ENCODE peak calls at places on chromosomes 16 and 17, in four cellular contexts. Q is endothelial cell of umbilical vein, Z is sigmoid colon, T is HL-60. I is an unnamed sample.

GRCh38 chr16:85401370-85401916 is 211.7 kb upstream of the GSE1 start:
- DNase-seq in Q (no peak), T (no peak), Z (peak), I (no peak)

GRCh38 chr17:40068917-40069750 is 6.4 kb downstream of the THRA start:
- DNase-seq in T (peak), Q (peak), Z (peak), I (peak)

GRCh38 chr17:55437165-55437605 is 15.6 kb upstream of the MMD start:
- DNase-seq in T (no peak), Z (no peak), Q (no peak), I (no peak)

GRCh38 chr16:67463691-67464090 is 17.3 kb downstream of the ATP6V0D1 start:
- DNase-seq in Z (no peak), Q (no peak), T (no peak), I (no peak)

GRCh38 chr17:77610980-77611641 is 347.4 kb upstream of the TNRC6C start:
- DNase-seq in Q (no peak), T (no peak), Z (peak), I (no peak)

GRCh38 chr17:61135782-61136181 is 263.9 kb upstream of the TBX2 start:
- DNase-seq in Q (no peak), T (no peak), Z (no peak), I (no peak)

GRCh38 chr17:48754500-48755261 is 26.1 kb upstream of the HOXB13 start:
- DNase-seq in T (no peak), Q (no peak), Z (no peak), I (no peak)

GRCh38 chr17:10290046-10290445 is 82.8 kb downstream of the MYH13 start:
- DNase-seq in T (no peak), Z (no peak), Q (no peak), I (no peak)

GRCh38 chr16:2942045-2942444 is 22.0 kb upstream of the KREMEN2 start:
- DNase-seq in Z (no peak), T (no peak), Q (no peak), I (no peak)

GRCh38 chr16:75506567-75506966 is 11.3 kb upstream of the CHST6 start:
- DNase-seq in Q (no peak), T (peak), Z (peak), I (peak)

GRCh38 chr17:16442141-16442540 is 26.8 kb downstream of the TRPV2 start:
- DNase-seq in Z (no peak), T (no peak), Q (no peak), I (no peak)

GRCh38 chr17:80053102-80053501 is 16.7 kb downstream of the CCDC40 start:
- DNase-seq in T (no peak), Q (no peak), Z (no peak), I (no peak)

GRCh38 chr17:2178798-2179505 is 124.0 kb downstream of the HIC1 start:
- DNase-seq in T (no peak), Q (peak), Z (no peak), I (no peak)

GRCh38 chr16:81737885-81738536 is 41.1 kb upstream of the PLCG2 start:
- DNase-seq in Z (peak), Q (peak), T (peak), I (peak)

GRCh38 chr16:87435399-87436224 is 43.5 kb downstream of the MAP1LC3B start:
- DNase-seq in T (no peak), Z (no peak), Q (peak), I (no peak)

GRCh38 chr16:14545346-14545884 is 84.6 kb downstream of the PARN start:
- DNase-seq in Z (no peak), Q (no peak), T (no peak), I (no peak)

GRCh38 chr17:63696381-63696961 is 3.5 kb downstream of the LIMD2 start:
- DNase-seq in Z (no peak), Q (peak), T (no peak), I (no peak)

GRCh38 chr17:79510071-79510470 is 100.8 kb downstream of the RBFOX3 start:
- DNase-seq in Q (no peak), Z (no peak), T (no peak), I (no peak)

GRCh38 chr17:34443832-34444469 is 80.9 kb upstream of the CCL1 start:
- DNase-seq in T (no peak), Z (no peak), Q (no peak), I (no peak)

GRCh38 chr17:32575865-32576264 is 89.1 kb downstream of the CDK5R1 start:
- DNase-seq in T (no peak), Q (no peak), Z (no peak), I (no peak)

GRCh38 chr16:5854027-5854426 is 756.4 kb upstream of the EEF2KMT start:
- DNase-seq in T (no peak), Q (no peak), Z (no peak), I (no peak)

GRCh38 chr17:35775583-35775982 is 14.9 kb downstream of the C17orf50 start:
- DNase-seq in Z (no peak), Q (no peak), T (no peak), I (no peak)

GRCh38 chr16:86567701-86568571 is 1.3 kb downstream of the FOXC2 start:
- DNase-seq in Q (peak), T (no peak), Z (no peak), I (no peak)

GRCh38 chr17:49638818-49639217 is 39.1 kb downstream of the SPOP start:
- DNase-seq in Q (no peak), Z (no peak), T (no peak), I (no peak)

GRCh38 chr16:81693467-81694303 is 85.4 kb upstream of the PLCG2 start:
- DNase-seq in Q (no peak), Z (peak), T (no peak), I (no peak)

GRCh38 chr16:81996664-81997529 is 14.4 kb downstream of the SDR42E1 start:
- DNase-seq in T (peak), Q (peak), Z (no peak), I (no peak)

DNA sequence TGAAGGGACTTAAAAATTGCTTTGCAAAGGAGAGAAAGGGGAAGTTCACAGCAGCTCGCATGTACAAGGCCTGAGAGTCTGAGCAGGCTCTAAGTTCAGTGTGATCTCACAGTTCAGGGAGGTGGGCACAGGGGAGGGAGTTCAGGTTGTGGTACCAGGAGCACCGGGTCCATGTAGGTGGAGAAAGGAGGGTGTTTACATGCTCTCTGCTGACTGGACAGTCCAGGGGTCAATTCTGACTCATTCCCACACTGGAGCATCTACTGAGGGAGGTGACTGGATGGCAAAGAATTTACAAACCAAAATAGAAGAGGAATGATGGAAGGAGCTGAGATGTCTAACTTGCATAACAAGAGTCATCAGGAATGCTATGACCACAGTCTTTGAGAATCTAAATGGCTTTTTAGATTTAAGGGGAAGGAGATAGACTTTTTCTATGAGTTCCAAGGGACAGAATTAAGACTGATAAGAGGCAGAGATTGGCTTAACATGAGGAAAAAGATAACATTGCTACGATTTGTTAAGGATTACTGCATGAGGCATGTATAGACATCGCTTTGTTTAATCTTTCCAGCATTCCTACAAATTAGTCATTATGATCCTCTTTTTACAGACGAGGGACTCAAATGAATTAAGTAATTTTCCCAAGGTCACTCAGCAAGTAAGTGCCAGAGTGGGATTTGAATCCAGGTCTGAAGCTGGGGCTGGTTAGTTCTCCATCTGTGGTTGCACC is 29.9 kb downstream of the MIS12 start:
- DNase-seq in Z (no peak), Q (peak), T (no peak), I (no peak)
- TF ChIP-seq POLR2AphosphoS5 in Z (peak), Q (peak), T (no peak), I (no peak)

DNA sequence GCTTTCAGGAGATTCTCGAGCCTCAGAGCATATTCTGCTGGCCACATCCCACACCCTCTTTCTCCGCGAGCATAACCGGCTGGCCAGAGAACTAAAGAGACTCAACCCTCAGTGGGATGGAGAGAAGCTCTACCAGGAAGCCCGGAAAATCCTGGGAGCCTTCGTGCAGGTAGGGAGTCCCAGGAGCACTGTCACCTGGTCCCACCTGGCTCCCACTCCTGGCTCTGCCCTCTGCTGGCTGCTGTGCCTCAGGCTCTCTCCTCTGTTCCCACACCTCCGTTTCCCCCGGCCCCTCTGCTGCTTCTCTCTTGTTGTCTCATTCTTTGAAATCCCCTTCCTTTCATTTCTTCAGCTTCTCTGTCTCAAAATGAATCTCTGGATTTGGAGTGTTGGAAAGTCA is 16.4 kb downstream of the LPO start:
- DNase-seq in T (no peak), Z (peak), Q (no peak), I (no peak)
- TF ChIP-seq CTCF in T (no peak), Z (no peak), Q (no peak), I (no peak)

GRCh38 chr16:29784901-29785500 is 5.5 kb upstream of the KIF22 start:
- DNase-seq in Z (peak), Q (peak), T (no peak), I (peak)
- TF ChIP-seq POLR2AphosphoS5 in Z (no peak), Q (peak), T (no peak), I (no peak)

GRCh38 chr16:658679-659571 is 9.0 kb upstream of the RHOT2 start:
- DNase-seq in Q (no peak), Z (no peak), T (no peak), I (no peak)
- TF ChIP-seq CTCF in Q (peak), Z (no peak), T (peak), I (no peak)

GRCh38 chr16:56657555-56658430 is at the start of gene MT1F:
- DNase-seq in T (peak), Q (peak), Z (peak), I (peak)
- TF ChIP-seq POLR2AphosphoS5 in T (no peak), Q (no peak), Z (peak), I (no peak)

GRCh38 chr16:13510425-13511151 is 409.4 kb upstream of the ERCC4 start:
- DNase-seq in Z (no peak), T (no peak), Q (no peak), I (no peak)
- TF ChIP-seq CTCF in Z (no peak), T (no peak), Q (no peak), I (no peak)

GRCh38 chr17:19386276-19386863 is 620 bp downstream of the MFAP4 start:
- DNase-seq in T (peak), Q (no peak), Z (peak), I (no peak)

GRCh38 chr17:19387921-19388521 is 1.0 kb upstream of the MFAP4 start:
- DNase-seq in T (no peak), Q (no peak), Z (peak), I (peak)

GRCh38 chr17:19388791-19389190 is 1.8 kb upstream of the MFAP4 start:
- DNase-seq in Z (peak), Q (no peak), T (no peak), I (no peak)

GRCh38 chr17:19389386-19389785 is 2.4 kb upstream of the MFAP4 start:
- DNase-seq in Z (peak), T (no peak), Q (no peak), I (no peak)

GRCh38 chr17:19386974-19387920 is at the start of gene MFAP4:
- DNase-seq in Z (peak), T (no peak), Q (no peak), I (peak)
- TF ChIP-seq POLR2AphosphoS5 in Z (peak), T (peak), Q (no peak), I (peak)

GRCh38 chr17:550041-550398 is 164.6 kb downstream of the VPS53 start:
- DNase-seq in Z (no peak), T (no peak), Q (no peak), I (no peak)
- TF ChIP-seq CTCF in Z (no peak), T (no peak), Q (no peak), I (no peak)

GRCh38 chr17:69474171-69474831 is 59.8 kb downstream of the MAP2K6 start:
- DNase-seq in Q (no peak), T (no peak), Z (no peak), I (no peak)

GRCh38 chr17:69477204-69477899 is 62.9 kb downstream of the MAP2K6 start:
- DNase-seq in T (no peak), Z (no peak), Q (no peak), I (no peak)

GRCh38 chr17:69480197-69480596 is 65.7 kb downstream of the MAP2K6 start:
- DNase-seq in T (no peak), Q (peak), Z (no peak), I (no peak)

GRCh38 chr17:69477900-69478266 is 63.4 kb downstream of the MAP2K6 start:
- DNase-seq in Q (no peak), Z (no peak), T (no peak), I (no peak)

DNA sequence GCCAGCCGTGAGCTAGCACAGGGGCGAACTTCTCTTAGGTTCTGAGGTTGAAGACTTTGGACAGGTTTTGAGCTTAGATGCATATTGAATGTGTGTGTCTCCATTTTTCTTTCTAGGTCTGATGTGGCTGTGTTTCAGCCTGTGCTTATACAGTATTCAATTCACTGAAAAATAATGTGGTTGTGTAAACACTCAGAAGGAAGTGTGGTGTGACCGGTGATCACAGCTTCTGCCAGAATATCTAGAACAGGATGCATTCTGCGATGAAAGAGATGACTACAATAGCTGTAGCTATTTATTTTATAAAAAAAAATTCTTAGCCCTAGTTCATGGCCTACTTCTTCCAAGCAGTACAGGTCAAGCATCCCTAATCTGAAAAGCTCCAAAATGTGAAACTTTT is 64.4 kb downstream of the MAP2K6 start:
- DNase-seq in Q (peak), Z (no peak), T (no peak), I (no peak)
- TF ChIP-seq POLR2AphosphoS5 in Q (no peak), Z (no peak), T (no peak), I (no peak)